ENCODE peak calls at places on chromosomes 16 and 17, in seven cellular contexts. E is BJ, P is T-cell, Q is ecto neural progenitor cell, M is ELR, O is hypothalamus, U is hippocampal formation. N is an unnamed sample.
A peak's percentile ranks its signal among the peaks of the same experiment; 100 is the strongest.

GRCh38 chr17:79461041-79461440 is 149.8 kb downstream of the RBFOX3 start:
- DNase-seq in E (no peak), P (no peak), Q (no peak), M (peak; percentile 53), O (no peak), U (no peak), N (no peak)

GRCh38 chr16:28549301-28549899 is 4.3 kb upstream of the SGF29 start:
- DNase-seq in E (no peak), P (no peak), Q (no peak), M (peak; percentile 57), O (no peak), U (no peak), N (no peak)

GRCh38 chr16:72637306-72637705 is 410.6 kb downstream of the ZFHX3 start:
- DNase-seq in E (peak; percentile 5), P (no peak), Q (no peak), M (peak; percentile 86), O (no peak), U (no peak), N (no peak)

GRCh38 chr16:3793161-3793576 is 75.8 kb upstream of the TRAP1 start:
- DNase-seq in E (no peak), P (no peak), Q (no peak), M (no peak), O (no peak), U (no peak), N (no peak)

GRCh38 chr17:47663997-47664941 is 14.6 kb downstream of the KPNB1 start:
- DNase-seq in E (no peak), P (peak; percentile 54), Q (peak; percentile 74), M (peak; percentile 76), O (peak; percentile 45), U (peak; percentile 7), N (no peak)

GRCh38 chr16:19127205-19127604 is 13.4 kb downstream of the ITPRIPL2 start:
- DNase-seq in E (no peak), P (no peak), Q (no peak), M (no peak), O (no peak), U (no peak), N (no peak)

GRCh38 chr16:70766176-70766575 is 34.8 kb downstream of the VAC14 start:
- DNase-seq in E (no peak), P (no peak), Q (no peak), M (no peak), O (no peak), U (no peak), N (no peak)

GRCh38 chr17:45904886-45905285 is 10.5 kb downstream of the MAPT start:
- DNase-seq in E (no peak), P (no peak), Q (no peak), M (no peak), O (no peak), U (no peak), N (no peak)

GRCh38 chr17:46949291-46950174 is 26.6 kb downstream of the GOSR2 start:
- DNase-seq in E (no peak), P (no peak), Q (peak; percentile 36), M (peak; percentile 75), O (no peak), U (no peak), N (no peak)

GRCh38 chr17:61387011-61387410 is 12.6 kb upstream of the TBX2 start:
- DNase-seq in E (no peak), P (no peak), Q (no peak), M (no peak), O (no peak), U (no peak), N (no peak)

GRCh38 chr16:88927661-88928060 is 49.3 kb downstream of the CBFA2T3 start:
- DNase-seq in E (no peak), P (no peak), Q (no peak), M (no peak), O (no peak), U (no peak), N (no peak)